ENCODE peak calls at places on chromosomes 13 and 19, in six cellular contexts. J is HL-60, I is K562, U is breast epithelium, M is SK-N-MC, T is upper lobe of left lung. K is an unnamed sample.

GRCh38 chr19:3387645-3388589 is 21.5 kb downstream of the NFIC start:
- DNase-seq in J (peak), I (no peak), U (peak), M (no peak), T (peak), K (no peak)

GRCh38 chr13:99339736-99340392 is 32.7 kb upstream of the GPR183 start:
- DNase-seq in J (peak), I (peak), U (peak), M (no peak), T (no peak), K (no peak)

GRCh38 chr19:18392417-18392816 is 5.0 kb downstream of the LRRC25 start:
- DNase-seq in J (peak), I (peak), U (no peak), M (no peak), T (peak), K (no peak)

GRCh38 chr19:53161123-53161522 is 2.3 kb upstream of the ZNF347 start:
- DNase-seq in J (no peak), I (peak), U (no peak), M (no peak), T (no peak), K (no peak)

GRCh38 chr19:46697142-46697960 is 19.6 kb downstream of the PRKD2 start:
- DNase-seq in J (peak), I (peak), U (no peak), M (peak), T (peak), K (peak)

GRCh38 chr13:35621989-35622388 is 145.5 kb upstream of the MAB21L1 start:
- DNase-seq in J (no peak), I (no peak), U (no peak), M (no peak), T (no peak), K (no peak)

GRCh38 chr13:113976711-113977684 is 3.1 kb upstream of the C13orf46 start:
- DNase-seq in J (no peak), I (no peak), U (no peak), M (no peak), T (no peak), K (no peak)

GRCh38 chr13:45447050-45447661 is 17.6 kb upstream of the COG3 start:
- DNase-seq in J (no peak), I (no peak), U (no peak), M (no peak), T (no peak), K (no peak)

GRCh38 chr13:31968473-31968872 is 63.1 kb upstream of the FRY start:
- DNase-seq in J (peak), I (no peak), U (no peak), M (no peak), T (peak), K (no peak)

GRCh38 chr13:113627136-113627535 is 30.9 kb downstream of the ATP4B start:
- DNase-seq in J (no peak), I (no peak), U (no peak), M (no peak), T (no peak), K (no peak)

GRCh38 chr19:35585844-35586243 is at the start of gene PMIS2:
- DNase-seq in J (no peak), I (peak), U (no peak), M (no peak), T (no peak), K (peak)

GRCh38 chr19:17985037-17985818 is 18.3 kb downstream of the KCNN1 start:
- DNase-seq in J (no peak), I (peak), U (no peak), M (no peak), T (no peak), K (peak)

GRCh38 chr19:13102666-13103584 is at the start of gene LYL1:
- DNase-seq in J (peak), I (peak), U (no peak), M (no peak), T (peak), K (peak)

GRCh38 chr19:13103961-13104847 is 1.5 kb upstream of the LYL1 start:
- DNase-seq in J (peak), I (peak), U (no peak), M (no peak), T (peak), K (peak)

GRCh38 chr19:13102416-13102665 is 317 bp downstream of the LYL1 start:
- DNase-seq in J (no peak), I (no peak), U (no peak), M (no peak), T (no peak), K (no peak)

GRCh38 chr19:13104848-13105646 is 2.4 kb upstream of the LYL1 start:
- DNase-seq in J (peak), I (no peak), U (no peak), M (no peak), T (peak), K (no peak)

DNA sequence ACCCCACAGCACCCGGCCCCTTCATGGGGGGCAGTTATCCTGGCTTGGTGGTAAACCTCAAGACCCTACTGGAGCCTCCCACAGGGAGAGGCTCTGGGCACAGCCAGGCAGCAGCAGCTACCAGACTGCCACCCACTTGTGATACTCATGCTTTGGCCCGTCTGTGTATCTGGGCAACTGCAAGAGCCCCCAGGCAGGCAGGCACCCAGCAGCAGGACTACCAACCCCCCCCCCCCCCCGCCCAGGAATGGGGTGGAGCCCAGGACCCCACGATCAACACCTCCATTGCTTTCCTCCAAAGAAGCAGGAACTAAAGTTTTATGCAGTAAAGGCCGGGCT is 896 bp upstream of the LYL1 start:
- DNase-seq in J (peak), I (peak), U (no peak), M (no peak), T (no peak), K (no peak)
- H3K4me3 ChIP-seq in J (no peak), I (peak), U (no peak), M (no peak), T (no peak), K (peak)

DNA sequence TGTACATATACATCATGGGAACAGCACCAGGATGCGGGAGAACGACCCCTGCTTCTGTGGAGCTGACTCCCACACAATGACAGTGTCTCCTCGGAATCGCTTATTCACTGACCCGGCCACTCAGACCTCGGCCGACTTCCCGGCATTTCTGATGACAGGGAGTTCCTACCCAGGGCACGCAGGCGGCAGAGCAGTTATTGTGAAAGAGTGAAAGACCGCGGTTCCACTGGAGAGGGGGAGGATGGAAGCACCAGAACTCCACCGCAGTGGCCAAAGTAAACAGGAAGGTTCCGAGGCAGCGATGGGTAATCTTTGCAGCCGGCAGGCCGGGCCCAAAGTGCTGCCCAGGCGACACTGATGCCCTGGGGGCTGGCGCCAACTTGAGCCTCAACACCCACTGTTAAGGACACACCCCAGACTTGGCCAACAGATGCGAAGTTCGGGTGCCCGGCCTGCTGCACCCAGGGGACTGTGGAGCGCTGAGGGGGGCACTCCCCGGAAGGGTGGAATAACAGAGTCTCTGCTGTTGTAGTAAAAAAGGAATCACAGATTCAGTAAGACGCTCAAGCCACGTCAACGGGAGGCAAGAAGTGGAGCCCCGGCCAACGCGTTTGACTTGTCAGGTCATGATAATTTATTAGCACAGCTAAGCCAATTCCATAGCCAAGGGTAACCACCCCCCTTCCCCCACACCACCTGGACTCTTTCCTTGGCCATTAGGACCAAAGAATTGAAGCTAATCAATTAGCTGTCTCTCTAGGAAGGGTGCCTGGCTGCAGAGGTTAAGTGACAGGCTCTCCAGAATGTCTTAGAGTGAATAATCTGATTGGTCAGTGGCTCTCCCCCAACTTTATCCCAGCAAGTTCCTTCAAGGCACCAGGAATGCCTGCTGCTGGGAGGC is 5.8 kb downstream of the MLLT1 start:
- DNase-seq in J (peak), I (peak), U (peak), M (no peak), T (peak), K (no peak)
- TF ChIP-seq POLR2AphosphoS5 in J (peak), I (no peak), U (peak), M (no peak), T (peak), K (no peak)

DNA sequence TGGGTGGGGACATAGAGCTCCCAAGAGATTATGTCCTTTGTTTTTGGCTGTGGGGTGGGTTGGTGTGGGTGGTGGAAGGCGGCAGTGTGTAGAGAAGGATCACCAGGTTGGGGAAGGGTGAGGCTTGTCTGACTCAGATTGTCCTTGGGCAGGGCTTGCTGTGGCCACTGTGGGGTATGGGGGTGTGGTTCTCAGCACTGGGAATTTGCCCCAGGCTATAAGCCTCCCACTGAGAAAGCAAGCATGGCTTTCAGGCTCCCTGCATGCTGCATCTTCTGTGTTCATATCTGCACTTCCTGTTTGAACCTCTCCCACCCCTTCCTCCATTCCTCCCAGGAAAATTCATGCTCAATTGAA is 34.9 kb downstream of the DNAJC15 start:
- DNase-seq in J (no peak), I (no peak), U (no peak), M (peak), T (no peak), K (no peak)
- H3K4me3 ChIP-seq in J (no peak), I (no peak), U (no peak), M (peak), T (no peak), K (no peak)

GRCh38 chr13:44051923-44052322 is 172.2 kb downstream of the LACC1 start:
- DNase-seq in J (no peak), I (no peak), U (no peak), M (no peak), T (no peak), K (no peak)

GRCh38 chr13:44048326-44048725 is 168.6 kb downstream of the LACC1 start:
- DNase-seq in J (no peak), I (peak), U (no peak), M (no peak), T (no peak), K (no peak)

GRCh38 chr13:44049546-44049945 is 169.8 kb downstream of the LACC1 start:
- DNase-seq in J (no peak), I (no peak), U (no peak), M (no peak), T (no peak), K (no peak)

GRCh38 chr13:44051405-44051804 is 171.7 kb downstream of the LACC1 start:
- DNase-seq in J (no peak), I (no peak), U (no peak), M (no peak), T (no peak), K (no peak)

GRCh38 chr13:44050450-44051063 is 170.9 kb downstream of the LACC1 start:
- DNase-seq in J (no peak), I (peak), U (no peak), M (no peak), T (no peak), K (peak)
- TF ChIP-seq POLR2AphosphoS5 in J (no peak), I (no peak), U (no peak), M (no peak), T (no peak), K (no peak)

GRCh38 chr13:24304620-24305019 is 4.8 kb upstream of the C1QTNF9 start:
- DNase-seq in J (no peak), I (no peak), U (no peak), M (no peak), T (no peak), K (no peak)

GRCh38 chr13:24306632-24307031 is 2.7 kb upstream of the C1QTNF9 start:
- DNase-seq in J (no peak), I (no peak), U (no peak), M (no peak), T (no peak), K (no peak)

GRCh38 chr13:24308068-24308445 is 1.3 kb upstream of the C1QTNF9 start:
- DNase-seq in J (no peak), I (no peak), U (no peak), M (no peak), T (no peak), K (no peak)

GRCh38 chr13:24308488-24309020 is 826 bp upstream of the C1QTNF9 start:
- DNase-seq in J (no peak), I (no peak), U (no peak), M (no peak), T (no peak), K (no peak)

DNA sequence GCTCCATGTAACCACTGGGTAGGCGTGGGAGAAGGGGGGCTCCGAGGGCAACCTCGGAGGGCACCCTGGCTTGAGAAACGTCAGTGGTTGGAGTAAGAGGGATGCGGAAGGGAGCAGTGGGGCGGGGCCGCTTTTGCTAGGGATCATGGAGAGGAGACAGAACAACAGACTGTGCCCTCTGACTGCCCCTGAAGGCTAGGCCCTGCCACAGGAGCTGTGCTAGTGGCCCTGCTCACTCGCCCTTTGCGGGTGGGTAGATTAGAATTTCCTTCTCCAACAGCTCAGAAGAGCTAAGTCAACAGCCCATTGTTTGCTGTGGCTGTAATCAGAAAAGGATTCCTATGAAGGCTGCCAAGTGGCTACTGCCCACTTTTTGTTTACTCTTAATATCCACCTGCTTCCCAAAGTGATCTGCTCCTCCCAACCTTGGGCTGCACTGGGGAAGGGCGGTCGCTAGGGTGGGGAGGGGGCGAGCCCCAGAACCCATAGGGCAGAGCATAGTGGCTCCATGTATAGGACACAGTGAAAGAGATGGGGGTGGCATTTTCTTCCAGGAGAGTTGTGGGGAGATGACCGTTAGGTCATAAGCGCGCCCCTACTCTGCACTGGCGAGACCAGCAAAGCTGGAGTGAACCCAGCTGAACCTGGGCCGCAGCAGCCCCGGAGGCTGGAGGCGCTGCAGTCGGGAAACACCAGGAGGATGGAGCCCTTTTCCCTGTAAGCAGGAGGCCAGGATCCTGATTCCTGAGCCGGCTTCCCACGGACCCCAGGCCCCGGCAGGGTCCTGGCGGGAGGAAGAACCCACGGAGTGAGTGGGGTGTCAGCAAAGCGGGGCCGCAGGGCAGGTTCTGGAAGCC is 1.9 kb upstream of the C1QTNF9 start:
- DNase-seq in J (no peak), I (no peak), U (no peak), M (no peak), T (peak), K (no peak)
- H3K4me3 ChIP-seq in J (no peak), I (no peak), U (no peak), M (no peak), T (no peak), K (no peak)

GRCh38 chr19:50723735-50724521 is 764 bp downstream of the CLEC11A start:
- DNase-seq in J (no peak), I (no peak), U (peak), M (no peak), T (no peak), K (no peak)
- TF ChIP-seq POLR2AphosphoS5 in J (no peak), I (no peak), U (no peak), M (no peak), T (no peak), K (no peak)

GRCh38 chr13:26881154-26881553 is 120.6 kb upstream of the GPR12 start:
- DNase-seq in J (no peak), I (no peak), U (peak), M (no peak), T (no peak), K (no peak)
- H3K4me3 ChIP-seq in J (no peak), I (no peak), U (peak), M (no peak), T (no peak), K (no peak)

K was measured in GM23338.